ENCODE peak calls at places on chromosomes 12 and 14, in five cellular contexts. G is CD8-positive, alpha-beta T cell; U is GM06990; Q is choroid plexus epithelial cell; D is fibroblast of pulmonary artery. H is an unnamed sample.

GRCh38 chr14:91361236-91361811 is 56.3 kb downstream of the CCDC88C start:
- DNase-seq in G (no peak), U (no peak), Q (peak), D (peak), H (no peak)

GRCh38 chr12:126144603-126145002 is 1079.4 kb downstream of the AACS start:
- DNase-seq in G (no peak), U (no peak), Q (no peak), D (no peak), H (no peak)

GRCh38 chr12:133120385-133121191 is 9.5 kb downstream of the ZNF891 start:
- DNase-seq in G (no peak), U (no peak), Q (peak), D (peak), H (no peak)

GRCh38 chr12:32548691-32549412 is 130.2 kb upstream of the DNM1L start:
- DNase-seq in G (no peak), U (no peak), Q (peak), D (peak), H (no peak)

GRCh38 chr12:124044809-124045321 is 71.8 kb downstream of the ZNF664 start:
- DNase-seq in G (no peak), U (no peak), Q (peak), D (no peak), H (no peak)

GRCh38 chr12:101570022-101570421 is 24.7 kb upstream of the MYBPC1 start:
- DNase-seq in G (no peak), U (no peak), Q (peak), D (peak), H (peak)

GRCh38 chr14:94681300-94682060 is 69.3 kb downstream of the SERPINA3 start:
- DNase-seq in G (no peak), U (no peak), Q (peak), D (peak), H (no peak)

GRCh38 chr12:57759360-57759980 is 4.6 kb downstream of the MARCHF9 start:
- DNase-seq in G (no peak), U (no peak), Q (peak), D (peak), H (peak)

GRCh38 chr12:127287256-127287655 is 979.7 kb upstream of the TMEM132C start:
- DNase-seq in G (no peak), U (no peak), Q (no peak), D (no peak), H (no peak)
- TF ChIP-seq CTCF in G (no peak), U (no peak), Q (no peak), D (no peak), H (no peak)

GRCh38 chr12:87670448-87670847 is 358.8 kb downstream of the C12orf50 start:
- DNase-seq in G (no peak), U (no peak), Q (no peak), D (no peak), H (no peak)

GRCh38 chr12:87671757-87672156 is 357.4 kb downstream of the C12orf50 start:
- DNase-seq in G (no peak), U (no peak), Q (no peak), D (no peak), H (no peak)

GRCh38 chr12:87661770-87662402 is 367.3 kb downstream of the C12orf50 start:
- DNase-seq in G (no peak), U (no peak), Q (no peak), D (no peak), H (no peak)

DNA sequence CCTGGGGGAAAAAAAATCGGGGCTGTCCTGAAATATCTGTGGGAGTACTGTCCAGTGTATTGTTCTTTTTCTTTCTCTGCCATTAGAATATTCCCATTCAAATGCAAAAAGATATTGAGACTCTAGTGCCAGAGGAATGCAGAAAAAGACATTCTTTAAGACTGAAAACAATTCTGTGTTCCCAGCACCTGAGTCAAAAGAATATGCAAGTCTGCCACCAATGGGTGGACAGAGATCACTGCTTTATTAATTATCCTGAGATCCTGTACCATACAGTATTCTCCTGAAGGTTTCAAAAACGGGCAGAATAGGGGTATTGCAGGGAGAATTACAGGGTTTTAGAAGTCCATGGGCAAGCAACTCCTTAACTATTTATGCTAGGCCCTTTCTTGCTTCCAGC is 361.8 kb downstream of the C12orf50 start:
- DNase-seq in G (no peak), U (no peak), Q (peak), D (peak), H (no peak)
- TF ChIP-seq CTCF in G (no peak), U (no peak), Q (peak), D (peak), H (no peak)

GRCh38 chr12:127711108-127711507 is 555.9 kb upstream of the TMEM132C start:
- DNase-seq in G (no peak), U (no peak), Q (no peak), D (no peak), H (no peak)
- TF ChIP-seq CTCF in G (no peak), U (peak), Q (no peak), D (no peak), H (no peak)

GRCh38 chr12:87991483-87991882 is 37.7 kb downstream of the C12orf50 start:
- DNase-seq in G (no peak), U (peak), Q (no peak), D (no peak), H (no peak)

GRCh38 chr12:87985069-87985675 is 44.0 kb downstream of the C12orf50 start:
- DNase-seq in G (no peak), U (no peak), Q (no peak), D (no peak), H (no peak)

GRCh38 chr12:87988534-87988933 is 40.7 kb downstream of the C12orf50 start:
- DNase-seq in G (no peak), U (no peak), Q (no peak), D (no peak), H (no peak)
- TF ChIP-seq CTCF in G (no peak), U (no peak), Q (no peak), D (no peak), H (no peak)

GRCh38 chr12:93377252-93377542 is 528 bp upstream of the NUDT4 start:
- DNase-seq in G (no peak), U (no peak), Q (no peak), D (no peak), H (no peak)

GRCh38 chr12:93381183-93381975 is 3.7 kb downstream of the NUDT4 start:
- DNase-seq in G (no peak), U (no peak), Q (peak), D (no peak), H (no peak)

GRCh38 chr12:93379432-93380308 is 1.9 kb downstream of the NUDT4 start:
- DNase-seq in G (no peak), U (no peak), Q (no peak), D (no peak), H (no peak)

GRCh38 chr12:93378373-93379310 is 917 bp downstream of the NUDT4 start:
- DNase-seq in G (peak), U (peak), Q (peak), D (peak), H (peak)

DNA sequence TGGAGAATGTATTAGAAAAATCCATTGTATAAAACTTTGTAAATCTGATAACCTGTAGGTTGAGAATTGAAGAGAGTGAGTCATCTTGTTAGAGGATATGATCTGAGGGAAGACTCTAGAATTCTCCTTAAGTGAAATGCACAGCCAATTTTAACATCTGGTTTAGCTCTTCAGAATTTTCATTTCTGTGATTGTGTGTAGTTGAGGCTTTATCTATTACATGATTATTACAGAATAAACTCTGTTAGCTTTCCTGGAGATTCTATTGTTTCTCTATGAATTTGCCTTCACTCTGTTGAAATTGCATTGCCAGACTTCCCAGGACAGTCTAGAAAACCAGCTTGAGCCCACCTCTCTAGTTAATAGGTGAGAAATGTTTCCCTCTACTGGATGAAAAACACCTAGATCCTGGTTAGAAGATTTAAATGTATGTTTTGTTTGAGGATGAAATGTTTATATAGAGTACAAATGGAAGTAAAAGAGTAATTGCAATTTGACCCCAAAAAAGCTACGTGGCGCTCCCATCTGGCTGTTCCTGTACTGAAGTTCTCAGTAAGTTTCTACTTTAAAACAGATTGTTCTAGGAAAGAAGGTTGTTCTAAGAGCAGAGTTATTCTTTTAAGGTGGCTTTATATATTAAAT is 2.9 kb downstream of the NUDT4 start:
- DNase-seq in G (no peak), U (no peak), Q (peak), D (peak), H (no peak)
- TF ChIP-seq CTCF in G (no peak), U (peak), Q (peak), D (peak), H (no peak)

DNA sequence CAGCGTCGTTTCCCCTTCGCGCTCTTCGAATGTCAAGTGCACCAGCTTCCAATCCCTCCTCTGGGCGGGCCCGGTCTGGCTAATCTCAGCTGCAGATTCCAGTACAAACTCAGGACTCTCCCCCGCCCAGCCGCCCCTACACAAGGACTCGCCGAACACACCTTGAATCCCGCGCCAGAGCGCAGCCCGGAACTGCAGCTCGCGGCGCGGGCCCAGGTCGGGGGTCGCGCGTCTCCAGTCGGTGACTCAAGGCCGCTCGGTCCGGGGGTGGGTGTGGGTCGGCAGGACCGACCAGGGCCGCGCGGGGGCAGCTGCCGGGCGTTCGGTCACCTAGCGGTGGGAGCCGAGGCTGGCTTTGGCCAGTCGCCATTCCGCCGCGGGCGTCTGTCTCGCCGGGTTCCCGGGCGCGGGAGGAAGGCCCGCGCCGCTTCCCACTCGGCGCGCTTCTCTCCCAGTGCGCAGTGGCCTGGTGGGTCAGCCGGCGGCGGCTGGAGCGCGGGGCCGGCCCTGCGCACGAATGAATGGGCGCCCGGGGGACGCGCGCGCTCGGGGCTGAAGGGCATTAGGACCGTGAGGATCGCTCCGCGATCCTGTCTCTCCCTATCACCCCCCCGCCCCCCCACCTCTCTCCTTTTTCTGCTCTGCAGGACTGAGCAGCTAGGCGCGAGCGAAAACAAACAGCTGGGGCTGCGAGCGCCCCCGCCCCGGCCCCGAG is at the start of gene GALNT16:
- DNase-seq in G (no peak), U (peak), Q (peak), D (no peak), H (peak)
- TF ChIP-seq CTCF in G (no peak), U (no peak), Q (no peak), D (no peak), H (no peak)

GRCh38 chr14:77131871-77132486 is 9.6 kb downstream of the ZDHHC22 start:
- DNase-seq in G (no peak), U (no peak), Q (no peak), D (no peak), H (no peak)
- TF ChIP-seq CTCF in G (no peak), U (peak), Q (no peak), D (no peak), H (no peak)

GRCh38 chr12:94110258-94110657 is 38.1 kb upstream of the PLXNC1 start:
- DNase-seq in G (no peak), U (no peak), Q (no peak), D (no peak), H (no peak)
- TF ChIP-seq CTCF in G (no peak), U (no peak), Q (no peak), D (no peak), H (no peak)

GRCh38 chr14:72948481-72949138 is 22.3 kb downstream of the DCAF4 start:
- DNase-seq in G (peak), U (no peak), Q (peak), D (peak), H (peak)
- TF ChIP-seq CTCF in G (peak), U (peak), Q (peak), D (peak), H (peak)

H was measured in GM20000.